ENCODE peak calls at places on chromosomes 7 and 10, in ten cellular contexts. B is ovary; I is activated CD8-positive, alpha-beta memory T cell treated with anti-CD3 and anti-CD28 coated beads for 1 hour; H is ELR; Z is iPS-NIHi11; K is H9; G is Peyer's patch; W is left cardiac atrium; S is activated CD4-positive, alpha-beta T cell treated with anti-CD3 and anti-CD28 coated beads for 4 hours; L is CD4-positive, CD25-positive, alpha-beta regulatory T cell. P is an unnamed sample.

GRCh38 chr7:70380315-70381027 is 751.5 kb upstream of the GALNT17 start:
- DNase-seq in B (no peak), I (no peak), H (no peak), Z (no peak), K (no peak), G (no peak), W (peak), S (no peak), L (no peak), P (no peak)

GRCh38 chr7:138865843-138866242 is 67.8 kb upstream of the ATP6V0A4 start:
- DNase-seq in B (no peak), I (no peak), H (peak), Z (no peak), K (no peak), G (no peak), W (no peak), S (peak), L (peak), P (peak)

GRCh38 chr10:72319416-72320254 is 35.1 kb downstream of the DNAJB12 start:
- DNase-seq in B (peak), I (no peak), H (peak), Z (peak), K (peak), G (peak), W (peak), S (peak), L (peak), P (peak)

GRCh38 chr10:683448-684071 is 5.9 kb downstream of the DIP2C start:
- DNase-seq in B (no peak), I (no peak), H (peak), Z (no peak), K (no peak), G (no peak), W (no peak), S (no peak), L (no peak), P (peak)

GRCh38 chr7:70545214-70545613 is 586.7 kb upstream of the GALNT17 start:
- DNase-seq in B (no peak), I (no peak), H (no peak), Z (no peak), K (no peak), G (no peak), W (no peak), S (no peak), L (no peak), P (no peak)

GRCh38 chr10:59536576-59537014 is 173.1 kb downstream of the SLC16A9 start:
- DNase-seq in B (no peak), I (no peak), H (no peak), Z (no peak), K (no peak), G (peak), W (peak), S (no peak), L (no peak), P (no peak)

GRCh38 chr10:73997479-73997805 is 474 bp upstream of the VCL start:
- DNase-seq in B (no peak), I (peak), H (no peak), Z (no peak), K (no peak), G (no peak), W (no peak), S (peak), L (peak), P (no peak)

GRCh38 chr7:71900556-71900955 is 511.6 kb downstream of the CALN1 start:
- DNase-seq in B (no peak), I (no peak), H (no peak), Z (no peak), K (no peak), G (no peak), W (no peak), S (no peak), L (no peak), P (no peak)

GRCh38 chr10:50232261-50232639 is 19.1 kb downstream of the ASAH2 start:
- DNase-seq in B (no peak), I (no peak), H (no peak), Z (no peak), K (no peak), G (no peak), W (no peak), S (no peak), L (no peak), P (no peak)

GRCh38 chr7:139231513-139232376 is 708 bp downstream of the UBN2 start:
- DNase-seq in B (peak), I (no peak), H (peak), Z (peak), K (peak), G (peak), W (peak), S (peak), L (peak), P (peak)

P was measured in H7.